ENCODE peak calls at places on chromosomes 12 and 14, in five cellular contexts. One of them, this sample, is unnamed.

GRCh38 chr12:57781241-57781640 is 1.3 kb upstream of the TSFM start:
- DNase-seq in CD8-positive, alpha-beta memory T cell: no peak
- DNase-seq in HCT116: no peak
- DNase-seq in activated CD4-positive, CD25-positive, alpha-beta regulatory T cell treated with anti-CD3 and anti-CD28 coated beads, Interleukin-2, amount 50 U/mL, for 16 hours: no peak
- DNase-seq in ELR: no peak
- DNase-seq in this sample: no peak

GRCh38 chr14:74198441-74199234 is 40.6 kb upstream of the VSX2 start:
- DNase-seq in ELR: no peak
- DNase-seq in CD8-positive, alpha-beta memory T cell: no peak
- DNase-seq in HCT116: no peak
- DNase-seq in activated CD4-positive, CD25-positive, alpha-beta regulatory T cell treated with anti-CD3 and anti-CD28 coated beads, Interleukin-2, amount 50 U/mL, for 16 hours: no peak
- DNase-seq in this sample: no peak

GRCh38 chr14:92586966-92587365 is 73.4 kb downstream of the RIN3 start:
- DNase-seq in activated CD4-positive, CD25-positive, alpha-beta regulatory T cell treated with anti-CD3 and anti-CD28 coated beads, Interleukin-2, amount 50 U/mL, for 16 hours: no peak
- DNase-seq in HCT116: no peak
- DNase-seq in ELR: no peak
- DNase-seq in CD8-positive, alpha-beta memory T cell: no peak
- DNase-seq in this sample: no peak

GRCh38 chr12:96501139-96501741 is 11.9 kb downstream of the CFAP54 start:
- DNase-seq in ELR: peak
- DNase-seq in HCT116: peak
- DNase-seq in CD8-positive, alpha-beta memory T cell: peak
- DNase-seq in activated CD4-positive, CD25-positive, alpha-beta regulatory T cell treated with anti-CD3 and anti-CD28 coated beads, Interleukin-2, amount 50 U/mL, for 16 hours: no peak
- DNase-seq in this sample: peak

GRCh38 chr14:79016828-79017505 is 846.8 kb downstream of the NRXN3 start:
- DNase-seq in HCT116: no peak
- DNase-seq in activated CD4-positive, CD25-positive, alpha-beta regulatory T cell treated with anti-CD3 and anti-CD28 coated beads, Interleukin-2, amount 50 U/mL, for 16 hours: no peak
- DNase-seq in CD8-positive, alpha-beta memory T cell: no peak
- DNase-seq in ELR: peak
- DNase-seq in this sample: no peak

GRCh38 chr14:47863441-47863840 is 188.0 kb upstream of the MDGA2 start:
- DNase-seq in activated CD4-positive, CD25-positive, alpha-beta regulatory T cell treated with anti-CD3 and anti-CD28 coated beads, Interleukin-2, amount 50 U/mL, for 16 hours: no peak
- DNase-seq in CD8-positive, alpha-beta memory T cell: no peak
- DNase-seq in HCT116: no peak
- DNase-seq in ELR: no peak
- DNase-seq in this sample: no peak

GRCh38 chr12:18430425-18431048 is 169.2 kb downstream of the PIK3C2G start:
- DNase-seq in ELR: peak
- DNase-seq in HCT116: peak
- DNase-seq in activated CD4-positive, CD25-positive, alpha-beta regulatory T cell treated with anti-CD3 and anti-CD28 coated beads, Interleukin-2, amount 50 U/mL, for 16 hours: no peak
- DNase-seq in CD8-positive, alpha-beta memory T cell: no peak
- DNase-seq in this sample: peak

GRCh38 chr14:101754893-101755292 is 6.6 kb upstream of the PPP2R5C start:
- DNase-seq in ELR: no peak
- DNase-seq in CD8-positive, alpha-beta memory T cell: no peak
- DNase-seq in activated CD4-positive, CD25-positive, alpha-beta regulatory T cell treated with anti-CD3 and anti-CD28 coated beads, Interleukin-2, amount 50 U/mL, for 16 hours: no peak
- DNase-seq in HCT116: no peak
- DNase-seq in this sample: no peak

GRCh38 chr14:95516554-95517209 is at the start of gene SYNE3:
- DNase-seq in activated CD4-positive, CD25-positive, alpha-beta regulatory T cell treated with anti-CD3 and anti-CD28 coated beads, Interleukin-2, amount 50 U/mL, for 16 hours: no peak
- DNase-seq in HCT116: no peak
- DNase-seq in CD8-positive, alpha-beta memory T cell: peak
- DNase-seq in ELR: peak
- DNase-seq in this sample: peak